ENCODE peak calls at places on chromosomes 12 and 14, in eight cellular contexts. One of them, this sample, is unnamed.

GRCh38 chr12:52945389-52946232 is 3.3 kb upstream of the KRT18 start:
- DNase-seq in A549: no peak
- DNase-seq in IMR-90: peak
- DNase-seq in esophagus squamous epithelium: no peak
- DNase-seq in spleen: no peak
- DNase-seq in body of pancreas: peak
- DNase-seq in heart left ventricle: no peak
- DNase-seq in stomach: peak
- DNase-seq in this sample: no peak

GRCh38 chr12:57101892-57102695 is 9.1 kb downstream of the STAT6 start:
- DNase-seq in A549: peak
- DNase-seq in IMR-90: peak
- DNase-seq in esophagus squamous epithelium: no peak
- DNase-seq in spleen: no peak
- DNase-seq in body of pancreas: no peak
- DNase-seq in heart left ventricle: no peak
- DNase-seq in stomach: peak
- DNase-seq in this sample: no peak

GRCh38 chr12:93315907-93316622 is 61.7 kb upstream of the NUDT4 start:
- DNase-seq in A549: no peak
- DNase-seq in IMR-90: peak
- DNase-seq in esophagus squamous epithelium: no peak
- DNase-seq in spleen: no peak
- DNase-seq in body of pancreas: no peak
- DNase-seq in heart left ventricle: no peak
- DNase-seq in stomach: no peak
- DNase-seq in this sample: no peak

GRCh38 chr14:92473261-92473946 is 40.2 kb upstream of the RIN3 start:
- DNase-seq in A549: peak
- DNase-seq in IMR-90: peak
- DNase-seq in esophagus squamous epithelium: no peak
- DNase-seq in spleen: no peak
- DNase-seq in body of pancreas: peak
- DNase-seq in heart left ventricle: no peak
- DNase-seq in stomach: peak
- DNase-seq in this sample: peak

GRCh38 chr12:123045678-123046077 is 65.2 kb downstream of the ARL6IP4 start:
- DNase-seq in A549: no peak
- DNase-seq in IMR-90: no peak
- DNase-seq in esophagus squamous epithelium: no peak
- DNase-seq in spleen: peak
- DNase-seq in body of pancreas: no peak
- DNase-seq in heart left ventricle: no peak
- DNase-seq in stomach: no peak
- DNase-seq in this sample: peak

GRCh38 chr14:98770151-98770550 is 501.8 kb downstream of the BCL11B start:
- DNase-seq in A549: no peak
- DNase-seq in IMR-90: no peak
- DNase-seq in esophagus squamous epithelium: no peak
- DNase-seq in spleen: no peak
- DNase-seq in body of pancreas: no peak
- DNase-seq in heart left ventricle: no peak
- DNase-seq in stomach: no peak
- DNase-seq in this sample: no peak

GRCh38 chr12:104312654-104313053 is 9.1 kb downstream of the EID3 start:
- DNase-seq in A549: no peak
- DNase-seq in IMR-90: no peak
- DNase-seq in esophagus squamous epithelium: no peak
- DNase-seq in spleen: no peak
- DNase-seq in body of pancreas: no peak
- DNase-seq in heart left ventricle: no peak
- DNase-seq in stomach: no peak
- DNase-seq in this sample: no peak

GRCh38 chr12:102824218-102824835 is 92.7 kb downstream of the PAH start:
- DNase-seq in A549: peak
- DNase-seq in IMR-90: peak
- DNase-seq in esophagus squamous epithelium: no peak
- DNase-seq in spleen: peak
- DNase-seq in body of pancreas: peak
- DNase-seq in heart left ventricle: peak
- DNase-seq in stomach: no peak
- DNase-seq in this sample: peak

GRCh38 chr12:113439606-113440030 is 17.4 kb downstream of the SDSL start:
- DNase-seq in A549: peak
- DNase-seq in IMR-90: peak
- DNase-seq in esophagus squamous epithelium: no peak
- DNase-seq in spleen: no peak
- DNase-seq in body of pancreas: peak
- DNase-seq in heart left ventricle: no peak
- DNase-seq in stomach: peak
- DNase-seq in this sample: peak

GRCh38 chr12:40792792-40793386 is 100.7 kb downstream of the CNTN1 start:
- DNase-seq in A549: no peak
- DNase-seq in IMR-90: no peak
- DNase-seq in esophagus squamous epithelium: no peak
- DNase-seq in spleen: no peak
- DNase-seq in body of pancreas: no peak
- DNase-seq in heart left ventricle: no peak
- DNase-seq in stomach: no peak
- DNase-seq in this sample: no peak

GRCh38 chr12:47207005-47207717 is 127.4 kb upstream of the AMIGO2 start:
- DNase-seq in A549: no peak
- DNase-seq in IMR-90: no peak
- DNase-seq in esophagus squamous epithelium: no peak
- DNase-seq in spleen: peak
- DNase-seq in body of pancreas: no peak
- DNase-seq in heart left ventricle: no peak
- DNase-seq in stomach: no peak
- DNase-seq in this sample: no peak

GRCh38 chr12:116599285-116600122 is 40.3 kb downstream of the MAP1LC3B2 start:
- DNase-seq in A549: peak
- DNase-seq in IMR-90: peak
- DNase-seq in esophagus squamous epithelium: peak
- DNase-seq in spleen: peak
- DNase-seq in body of pancreas: peak
- DNase-seq in heart left ventricle: peak
- DNase-seq in stomach: peak
- DNase-seq in this sample: peak

GRCh38 chr14:24032727-24033418 is 18.9 kb upstream of the CARMIL3 start:
- DNase-seq in A549: peak
- DNase-seq in IMR-90: peak
- DNase-seq in esophagus squamous epithelium: no peak
- DNase-seq in spleen: no peak
- DNase-seq in body of pancreas: no peak
- DNase-seq in heart left ventricle: no peak
- DNase-seq in stomach: peak
- DNase-seq in this sample: peak

GRCh38 chr14:106652494-106652893 is 1126.1 kb downstream of the TMEM121 start:
- DNase-seq in A549: no peak
- DNase-seq in IMR-90: no peak
- DNase-seq in esophagus squamous epithelium: no peak
- DNase-seq in spleen: no peak
- DNase-seq in body of pancreas: no peak
- DNase-seq in heart left ventricle: no peak
- DNase-seq in stomach: no peak
- DNase-seq in this sample: no peak

DNA sequence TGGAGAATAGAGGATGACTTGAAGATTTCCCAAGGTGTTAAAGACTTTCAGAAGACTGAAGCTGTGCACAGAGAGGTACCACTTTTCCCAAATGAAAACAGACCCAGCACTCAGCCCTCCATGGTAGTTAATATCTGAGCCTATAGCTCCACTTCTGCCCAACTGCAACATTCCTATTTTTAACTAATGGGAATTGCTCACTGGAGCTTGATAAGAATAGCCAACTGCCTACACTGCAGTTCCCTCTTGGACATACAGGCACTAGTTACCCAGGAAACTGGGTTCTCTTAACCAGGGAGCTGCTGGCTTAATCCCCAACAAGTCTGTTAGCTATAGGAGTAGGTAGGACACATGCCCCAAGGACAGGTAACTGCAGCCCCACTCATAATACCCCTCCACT is 76.9 kb upstream of the ACTN1 start:
- DNase-seq in A549: no peak
- DNase-seq in IMR-90: no peak
- DNase-seq in esophagus squamous epithelium: no peak
- DNase-seq in spleen: no peak
- DNase-seq in body of pancreas: no peak
- DNase-seq in heart left ventricle: no peak
- DNase-seq in stomach: no peak
- DNase-seq in this sample: no peak
- H3K4me3 ChIP-seq in A549: no peak
- H3K4me3 ChIP-seq in IMR-90: no peak
- H3K4me3 ChIP-seq in esophagus squamous epithelium: no peak
- H3K4me3 ChIP-seq in spleen: no peak
- H3K4me3 ChIP-seq in body of pancreas: no peak
- H3K4me3 ChIP-seq in heart left ventricle: no peak
- H3K4me3 ChIP-seq in stomach: no peak
- H3K4me3 ChIP-seq in this sample: no peak

DNA sequence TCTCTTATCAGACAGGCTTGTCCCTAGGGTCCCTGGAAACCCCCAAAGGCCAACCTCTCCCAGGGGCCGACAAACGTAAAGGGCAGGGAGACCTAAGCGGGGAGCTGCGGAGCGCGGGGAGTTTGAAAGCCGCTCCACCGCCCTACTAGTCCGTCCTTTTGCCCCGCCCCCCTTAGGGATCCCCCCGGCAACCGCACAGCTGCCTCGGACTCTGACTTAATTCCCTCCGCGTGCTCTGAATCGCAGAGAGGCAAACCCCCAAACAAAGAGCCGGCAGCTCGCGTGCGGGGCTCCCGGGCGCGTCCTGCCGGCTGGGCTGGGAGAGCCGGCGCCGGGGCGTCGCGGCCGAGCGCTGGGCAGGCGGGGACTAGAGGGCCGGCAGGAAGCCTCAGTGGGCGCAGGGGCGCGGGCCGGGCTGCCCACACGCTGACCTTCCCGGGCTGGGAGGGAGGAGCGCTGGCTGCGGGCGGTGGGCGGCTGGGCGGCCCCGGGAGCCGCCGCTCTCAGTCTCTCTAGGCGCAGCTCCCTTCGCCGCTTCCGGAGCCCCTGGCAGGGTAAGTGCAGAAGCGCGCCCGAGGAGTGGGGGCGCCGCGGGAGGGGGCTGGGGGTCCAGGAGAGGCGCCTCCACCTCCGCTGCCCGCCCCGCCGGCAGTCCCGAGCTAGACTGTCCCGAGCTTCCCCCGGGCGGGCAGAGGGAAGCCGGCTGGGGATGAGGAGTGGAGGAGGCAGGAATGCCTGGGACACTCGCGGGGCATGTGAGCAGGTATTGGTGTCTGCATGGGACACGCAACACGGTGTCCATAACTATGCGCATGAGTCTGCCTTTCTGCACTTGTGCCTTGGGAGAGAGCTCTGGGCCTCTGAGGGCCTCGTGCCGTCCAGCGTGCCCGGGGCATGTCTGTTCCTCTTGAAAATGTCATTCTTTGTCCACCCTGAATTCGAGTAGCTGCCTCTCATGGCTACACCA is at the start of gene TSPAN11:
- DNase-seq in A549: no peak
- DNase-seq in IMR-90: peak
- DNase-seq in esophagus squamous epithelium: no peak
- DNase-seq in spleen: no peak
- DNase-seq in body of pancreas: no peak
- DNase-seq in heart left ventricle: peak
- DNase-seq in stomach: no peak
- DNase-seq in this sample: peak
- H3K27ac ChIP-seq in A549: peak
- H3K27ac ChIP-seq in IMR-90: no peak
- H3K27ac ChIP-seq in esophagus squamous epithelium: no peak
- H3K27ac ChIP-seq in spleen: no peak
- H3K27ac ChIP-seq in body of pancreas: no peak
- H3K27ac ChIP-seq in heart left ventricle: no peak
- H3K27ac ChIP-seq in stomach: peak
- H3K27ac ChIP-seq in this sample: no peak

DNA sequence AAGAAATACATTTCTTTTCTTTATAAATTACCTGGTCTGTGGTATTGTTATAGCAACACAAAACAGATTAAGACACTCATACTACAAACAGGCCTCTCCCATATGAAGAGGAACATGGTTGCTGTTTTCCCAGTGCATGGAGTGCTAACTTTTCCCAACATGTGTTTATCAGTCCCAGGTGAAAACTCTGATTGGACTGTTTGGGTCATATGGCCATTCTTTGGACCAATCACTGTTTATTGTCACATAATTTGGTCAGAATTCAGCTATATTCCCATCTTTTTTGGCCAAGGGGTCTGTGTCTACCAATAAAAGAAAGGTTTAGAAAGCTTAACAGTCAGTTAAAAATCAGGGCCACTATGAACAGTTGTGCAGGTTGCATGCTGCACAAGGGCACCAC is 35.4 kb upstream of the CCDC60 start:
- DNase-seq in A549: no peak
- DNase-seq in IMR-90: no peak
- DNase-seq in esophagus squamous epithelium: no peak
- DNase-seq in spleen: no peak
- DNase-seq in body of pancreas: no peak
- DNase-seq in heart left ventricle: no peak
- DNase-seq in stomach: no peak
- DNase-seq in this sample: no peak
- TF ChIP-seq POLR2A in A549: no peak
- TF ChIP-seq POLR2A in IMR-90: no peak
- TF ChIP-seq POLR2A in esophagus squamous epithelium: no peak
- TF ChIP-seq POLR2A in spleen: no peak
- TF ChIP-seq POLR2A in body of pancreas: no peak
- TF ChIP-seq POLR2A in heart left ventricle: no peak
- TF ChIP-seq POLR2A in stomach: no peak
- TF ChIP-seq POLR2A in this sample: no peak

GRCh38 chr12:76486011-76486410 is 73.6 kb downstream of the OSBPL8 start:
- DNase-seq in A549: no peak
- DNase-seq in IMR-90: no peak
- DNase-seq in esophagus squamous epithelium: no peak
- DNase-seq in spleen: no peak
- DNase-seq in body of pancreas: no peak
- DNase-seq in heart left ventricle: no peak
- DNase-seq in stomach: no peak
- DNase-seq in this sample: no peak
- H3K4me3 ChIP-seq in A549: no peak
- H3K4me3 ChIP-seq in IMR-90: no peak
- H3K4me3 ChIP-seq in esophagus squamous epithelium: no peak
- H3K4me3 ChIP-seq in spleen: no peak
- H3K4me3 ChIP-seq in body of pancreas: no peak
- H3K4me3 ChIP-seq in heart left ventricle: no peak
- H3K4me3 ChIP-seq in stomach: no peak
- H3K4me3 ChIP-seq in this sample: no peak

GRCh38 chr12:101792046-101792931 is 38.5 kb downstream of the GNPTAB start:
- DNase-seq in A549: no peak
- DNase-seq in IMR-90: no peak
- DNase-seq in esophagus squamous epithelium: no peak
- DNase-seq in spleen: no peak
- DNase-seq in body of pancreas: no peak
- DNase-seq in heart left ventricle: no peak
- DNase-seq in stomach: no peak
- DNase-seq in this sample: no peak
- H3K27ac ChIP-seq in A549: no peak
- H3K27ac ChIP-seq in IMR-90: no peak
- H3K27ac ChIP-seq in esophagus squamous epithelium: no peak
- H3K27ac ChIP-seq in spleen: no peak
- H3K27ac ChIP-seq in body of pancreas: no peak
- H3K27ac ChIP-seq in heart left ventricle: no peak
- H3K27ac ChIP-seq in stomach: no peak
- H3K27ac ChIP-seq in this sample: no peak

GRCh38 chr12:38956337-38956736 is 50.9 kb upstream of the CPNE8 start:
- DNase-seq in A549: no peak
- DNase-seq in IMR-90: no peak
- DNase-seq in esophagus squamous epithelium: no peak
- DNase-seq in spleen: no peak
- DNase-seq in body of pancreas: no peak
- DNase-seq in heart left ventricle: no peak
- DNase-seq in stomach: no peak
- DNase-seq in this sample: no peak
- TF ChIP-seq POLR2A in A549: no peak
- TF ChIP-seq POLR2A in IMR-90: no peak
- TF ChIP-seq POLR2A in esophagus squamous epithelium: no peak
- TF ChIP-seq POLR2A in spleen: no peak
- TF ChIP-seq POLR2A in body of pancreas: no peak
- TF ChIP-seq POLR2A in heart left ventricle: no peak
- TF ChIP-seq POLR2A in stomach: no peak
- TF ChIP-seq POLR2A in this sample: no peak

This sample was measured in ovary.